ENCODE peak calls at places on chromosomes 3 and 15, in seven cellular contexts. L is left lung; H is right lobe of liver; J is gastrocnemius medialis; B is Panc1; Q is CD8-positive, alpha-beta T cell; V is aorta. R is an unnamed sample.

GRCh38 chr15:25501828-25502446 is 63.1 kb upstream of the UBE3A start:
- ATAC-seq in L (peak; percentile 96), H (peak; percentile 70), J (no peak), B (no peak), Q (no peak), V (peak; percentile 72), R (no peak)

GRCh38 chr15:33547876-33548275 is 237.1 kb downstream of the RYR3 start:
- ATAC-seq in L (peak; percentile 74), H (no peak), J (peak; percentile 54), B (no peak), Q (no peak), V (peak; percentile 71), R (no peak)

GRCh38 chr15:70424937-70425411 is 327.3 kb upstream of the TLE3 start:
- ATAC-seq in L (peak; percentile 21), H (no peak), J (no peak), B (no peak), Q (peak; percentile 73), V (no peak), R (no peak)

GRCh38 chr15:74529911-74530310 is 11.1 kb upstream of the ARID3B start:
- ATAC-seq in L (no peak), H (peak; percentile 25), J (no peak), B (no peak), Q (no peak), V (no peak), R (no peak)

GRCh38 chr3:121462565-121462964 is 83.2 kb downstream of the POLQ start:
- ATAC-seq in L (peak; percentile 98), H (no peak), J (no peak), B (no peak), Q (no peak), V (no peak), R (no peak)

GRCh38 chr3:109729111-109729510 is 391.8 kb upstream of the DPPA4 start:
- ATAC-seq in L (no peak), H (no peak), J (no peak), B (no peak), Q (no peak), V (no peak), R (no peak)

GRCh38 chr3:19947549-19948071 is 713 bp downstream of the RAB5A start:
- ATAC-seq in L (peak; percentile 54), H (peak; percentile 34), J (peak; percentile 61), B (peak; percentile 32), Q (peak; percentile 37), V (peak; percentile 75), R (peak; percentile 17)

GRCh38 chr3:119543147-119543546 is 16.3 kb downstream of the CD80 start:
- ATAC-seq in L (no peak), H (no peak), J (no peak), B (no peak), Q (no peak), V (no peak), R (no peak)

GRCh38 chr3:46660543-46661523 is 32.6 kb downstream of the ALS2CL start:
- ATAC-seq in L (no peak), H (peak; percentile 64), J (no peak), B (peak; percentile 33), Q (no peak), V (no peak), R (no peak)

GRCh38 chr15:49225572-49226281 is 55.7 kb downstream of the GALK2 start:
- ATAC-seq in L (peak; percentile 32), H (peak; percentile 25), J (no peak), B (peak; percentile 77), Q (no peak), V (no peak), R (no peak)

GRCh38 chr3:65851827-65852226 is 186.9 kb downstream of the MAGI1 start:
- ATAC-seq in L (no peak), H (no peak), J (no peak), B (no peak), Q (no peak), V (no peak), R (no peak)

GRCh38 chr3:79976466-79976865 is 208.7 kb upstream of the ROBO1 start:
- ATAC-seq in L (no peak), H (no peak), J (no peak), B (no peak), Q (no peak), V (no peak), R (no peak)

GRCh38 chr15:82058517-82059204 is 12.8 kb upstream of the MEX3B start:
- ATAC-seq in L (no peak), H (no peak), J (no peak), B (peak; percentile 50), Q (no peak), V (no peak), R (no peak)

GRCh38 chr3:192467230-192468186 is 259.8 kb downstream of the FGF12 start:
- ATAC-seq in L (peak; percentile 97), H (peak; percentile 98), J (peak; percentile 62), B (peak; percentile 91), Q (peak; percentile 69), V (peak; percentile 80), R (peak; percentile 53)

GRCh38 chr3:53628546-53629395 is 134.4 kb downstream of the CACNA1D start:
- ATAC-seq in L (no peak), H (no peak), J (no peak), B (no peak), Q (no peak), V (no peak), R (no peak)

GRCh38 chr15:101813803-101814534 is 2.0 kb downstream of the OR4F15 start:
- ATAC-seq in L (no peak), H (no peak), J (no peak), B (no peak), Q (no peak), V (no peak), R (no peak)

GRCh38 chr3:197227780-197228574 is 70.4 kb downstream of the DLG1 start:
- ATAC-seq in L (peak; percentile 58), H (peak; percentile 19), J (no peak), B (no peak), Q (no peak), V (no peak), R (no peak)

GRCh38 chr15:75696303-75696657 is 16.4 kb downstream of the CSPG4 start:
- ATAC-seq in L (no peak), H (no peak), J (no peak), B (no peak), Q (peak; percentile 26), V (peak; percentile 43), R (peak; percentile 20)

GRCh38 chr3:106457278-106458210 is 588.7 kb upstream of the CBLB start:
- ATAC-seq in L (peak; percentile 81), H (peak; percentile 28), J (peak; percentile 100), B (no peak), Q (no peak), V (no peak), R (peak; percentile 73)

GRCh38 chr3:71984843-71985594 is 200.1 kb upstream of the PROK2 start:
- ATAC-seq in L (no peak), H (no peak), J (no peak), B (no peak), Q (no peak), V (no peak), R (no peak)

GRCh38 chr3:73508330-73508954 is 116.3 kb downstream of the PDZRN3 start:
- ATAC-seq in L (peak; percentile 89), H (peak; percentile 85), J (peak; percentile 79), B (peak; percentile 86), Q (no peak), V (peak; percentile 76), R (peak; percentile 62)

GRCh38 chr3:46383211-46383945 is 12.6 kb downstream of the CCR5 start:
- ATAC-seq in L (peak; percentile 67), H (no peak), J (no peak), B (no peak), Q (no peak), V (no peak), R (no peak)

GRCh38 chr3:192675958-192676649 is 51.2 kb downstream of the FGF12 start:
- ATAC-seq in L (no peak), H (no peak), J (no peak), B (no peak), Q (no peak), V (no peak), R (no peak)

DNA sequence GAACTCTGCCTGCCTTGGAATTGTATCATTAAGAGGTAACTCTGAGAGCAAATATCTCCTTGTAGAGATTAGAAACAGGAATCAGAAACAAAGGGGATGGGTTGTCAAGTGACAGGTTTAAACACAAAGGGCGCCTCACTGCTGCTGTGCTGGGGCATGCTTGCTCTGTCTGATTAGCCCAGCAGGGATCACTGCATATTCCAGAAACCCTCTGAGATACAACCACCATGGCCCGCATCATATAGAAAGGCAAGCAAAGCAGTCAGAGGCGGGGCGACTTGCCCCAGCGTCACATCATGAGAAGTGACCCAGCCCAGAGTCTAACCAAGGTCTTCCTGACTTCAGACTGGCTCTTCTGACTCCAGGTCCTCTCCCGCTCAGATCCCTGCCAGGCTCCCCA is 230.7 kb downstream of the FEZF2 start:
- ATAC-seq in L (no peak), H (no peak), J (no peak), B (no peak), Q (no peak), V (no peak), R (no peak)
- H3K4me1 ChIP-seq in L (no peaks in the 10 kb centered on the region), H (no peaks in the 10 kb centered on the region), J (no peaks in the 10 kb centered on the region), B (no peaks in the 10 kb centered on the region), Q (no peaks in the 10 kb centered on the region), V (peaks cover 8% of the 10 kb centered on the region), R (no peaks in the 10 kb centered on the region)

DNA sequence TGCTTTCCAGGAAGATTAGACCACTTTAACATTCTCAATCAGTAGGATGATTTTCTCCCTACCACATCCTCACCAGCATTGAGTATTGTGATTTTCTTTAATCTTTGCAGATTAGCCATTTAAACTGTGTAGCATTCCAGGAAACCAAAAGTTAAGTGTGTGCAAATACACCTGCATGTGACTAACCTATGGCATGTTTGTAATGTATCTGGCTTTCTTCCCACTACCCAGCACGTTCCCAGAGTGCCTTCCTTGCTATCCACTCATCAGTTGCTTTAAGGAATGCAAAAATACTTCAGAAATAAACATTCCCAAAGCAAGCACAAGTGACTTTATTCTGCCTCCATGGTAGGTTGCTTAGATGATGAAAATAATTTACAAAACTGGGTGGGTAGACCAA is 74.2 kb downstream of the ATG7 start:
- ATAC-seq in L (peak; percentile 44), H (no peak), J (no peak), B (no peak), Q (no peak), V (no peak), R (no peak)
- H3K27ac ChIP-seq in L (no peak overlapping the region), H (no peak overlapping the region), J (no peak overlapping the region), B (no peak overlapping the region), Q (no peak overlapping the region), V (no peak overlapping the region), R (no peak overlapping the region)

GRCh38 chr3:150806436-150806835 is 43.5 kb upstream of the SIAH2 start:
- ATAC-seq in L (no peak), H (no peak), J (no peak), B (no peak), Q (no peak), V (no peak), R (no peak)
- H3K4me1 ChIP-seq in L (no peaks in the 10 kb centered on the region), H (no peaks in the 10 kb centered on the region), J (no peaks in the 10 kb centered on the region), B (no peaks in the 10 kb centered on the region), Q (no peaks in the 10 kb centered on the region), V (no peaks in the 10 kb centered on the region), R (no peaks in the 10 kb centered on the region)

DNA sequence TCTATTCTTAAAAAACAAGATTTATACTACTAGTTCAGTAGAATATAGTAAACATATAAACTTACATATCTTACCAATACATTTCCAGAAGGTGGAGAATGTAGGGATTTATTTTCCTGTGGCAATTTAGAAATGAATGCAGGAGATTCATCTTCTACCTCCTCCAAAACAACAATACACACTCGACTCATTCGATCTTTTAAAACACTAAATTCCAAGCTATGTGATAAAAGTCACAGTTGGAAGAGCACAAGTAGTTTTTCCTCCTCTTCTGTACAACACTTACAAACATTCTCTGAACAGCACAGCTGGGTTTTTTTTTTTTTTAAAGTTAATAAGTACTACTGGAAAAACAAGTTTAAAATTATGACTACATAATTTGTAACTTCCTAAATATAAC is 1.4 kb downstream of the ANKRD28 start:
- ATAC-seq in L (peak; percentile 2), H (no peak), J (no peak), B (no peak), Q (no peak), V (no peak), R (no peak)
- H3K27ac ChIP-seq in L (peak overlapping the region; percentile 97), H (peak overlapping the region; percentile 65), J (peak overlapping the region; percentile 89), B (peak overlapping the region; percentile 98), Q (no peak overlapping the region), V (no peak overlapping the region), R (peak overlapping the region; percentile 98)

R was measured in gastroesophageal sphincter.